ENCODE peak calls at places on chromosomes 7 and 10, in five cellular contexts. H is neuronal stem cell, K is GM23338, N is uterus, V is pancreas. C is an unnamed sample.

GRCh38 chr10:118291122-118291521 is 51.0 kb downstream of the FAM204A start:
- DNase-seq in H (no peak), K (no peak), N (no peak), V (no peak), C (no peak)

GRCh38 chr7:129482781-129483180 is 19.6 kb upstream of the SMKR1 start:
- DNase-seq in H (no peak), K (no peak), N (no peak), V (no peak), C (no peak)

GRCh38 chr10:84415539-84416244 is 87.3 kb downstream of the CCSER2 start:
- DNase-seq in H (no peak), K (no peak), N (no peak), V (peak; percentile 70), C (no peak)

GRCh38 chr10:12041766-12042408 is 722 bp downstream of the UPF2 start:
- DNase-seq in H (no peak), K (peak; percentile 39), N (no peak), V (peak; percentile 37), C (peak; percentile 28)

GRCh38 chr10:45454859-45455258 is 80.8 kb downstream of the ALOX5 start:
- DNase-seq in H (no peak), K (no peak), N (no peak), V (no peak), C (no peak)

GRCh38 chr10:22999942-23000341 is 72.1 kb downstream of the ARMC3 start:
- DNase-seq in H (no peak), K (peak; percentile 34), N (no peak), V (no peak), C (no peak)

GRCh38 chr10:101292194-101293006 is 61.6 kb upstream of the BTRC start:
- DNase-seq in H (no peak), K (peak; percentile 47), N (no peak), V (no peak), C (no peak)

GRCh38 chr10:80619036-80619435 is 81.3 kb downstream of the SH2D4B start:
- DNase-seq in H (no peak), K (no peak), N (no peak), V (no peak), C (no peak)

GRCh38 chr10:96387151-96387550 is 28.3 kb upstream of the OPALIN start:
- DNase-seq in H (no peak), K (no peak), N (no peak), V (no peak), C (no peak)

GRCh38 chr7:24908166-24908565 is 71.8 kb downstream of the OSBPL3 start:
- DNase-seq in H (no peak), K (no peak), N (no peak), V (no peak), C (no peak)
- H3K27ac ChIP-seq in H (no peak overlapping the region), K (no peak overlapping the region), N (no peak overlapping the region), V (no peak overlapping the region), C (peak overlapping the region; percentile 17)

DNA sequence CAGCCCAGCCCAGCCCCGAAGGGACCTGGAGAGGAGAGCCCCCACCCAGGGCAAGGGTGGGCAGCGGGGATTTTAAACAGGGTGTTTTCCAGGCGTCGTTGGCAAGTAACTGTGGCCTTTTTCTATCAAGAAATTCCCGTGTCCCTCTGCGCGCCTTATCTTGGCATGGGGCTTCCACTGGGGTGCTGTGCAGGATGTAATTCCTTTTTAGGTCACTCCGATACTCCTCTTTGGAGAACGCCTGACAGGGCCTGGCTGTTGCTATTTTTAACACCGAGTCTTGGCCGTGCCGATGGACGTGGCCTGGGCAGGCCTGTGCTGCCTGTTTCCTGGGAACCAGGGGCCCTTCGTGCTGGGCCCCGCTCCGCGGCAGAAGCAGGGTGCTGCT is 93.8 kb downstream of the INPP5A start:
- DNase-seq in H (no peak), K (no peak), N (peak; percentile 87), V (peak; percentile 49), C (no peak)
- H3K4me1 ChIP-seq in H (peaks cover 1% of the 10 kb centered on the region), K (no peaks in the 10 kb centered on the region), N (peaks cover 36% of the 10 kb centered on the region), V (peaks cover 29% of the 10 kb centered on the region), C (peaks cover 6% of the 10 kb centered on the region)

DNA sequence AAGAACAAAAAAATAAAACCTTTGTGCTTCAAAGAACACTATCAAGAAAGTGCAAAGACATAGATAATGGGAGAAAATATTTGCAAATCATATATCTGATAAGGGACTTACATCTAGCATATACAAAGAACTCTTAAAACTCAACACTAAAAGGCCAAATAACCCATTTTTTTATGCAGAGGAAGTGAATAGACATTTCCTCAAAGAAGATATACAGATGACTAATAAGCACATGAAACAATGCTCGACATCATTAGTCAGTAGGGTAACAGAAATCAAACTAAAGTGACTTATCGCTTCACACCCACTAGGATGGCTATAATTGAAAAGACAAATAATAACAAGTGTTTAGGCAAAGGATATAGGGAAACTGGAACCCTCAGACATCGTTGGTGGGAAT is 78.0 kb downstream of the MALSU1 start:
- DNase-seq in H (no peak), K (no peak), N (no peak), V (no peak), C (no peak)
- H3K36me3 ChIP-seq in H (peaks cover 88% of the 10 kb centered on the region), K (no peaks in the 10 kb centered on the region), N (no peaks in the 10 kb centered on the region), V (no peaks in the 10 kb centered on the region), C (peaks cover 14% of the 10 kb centered on the region)

GRCh38 chr10:132470306-132471124 is 67.1 kb upstream of the INPP5A start:
- DNase-seq in H (no peak), K (no peak), N (no peak), V (no peak), C (no peak)
- H3K27ac ChIP-seq in H (no peak overlapping the region), K (no peak overlapping the region), N (peak overlapping the region; percentile 90), V (no peak overlapping the region), C (no peak overlapping the region)

GRCh38 chr7:114977277-114977676 is 55.4 kb downstream of the MDFIC start:
- DNase-seq in H (no peak), K (peak; percentile 40), N (no peak), V (no peak), C (no peak)

GRCh38 chr7:114979803-114980507 is 58.1 kb downstream of the MDFIC start:
- DNase-seq in H (no peak), K (no peak), N (no peak), V (no peak), C (no peak)

GRCh38 chr7:114976666-114977065 is 54.8 kb downstream of the MDFIC start:
- DNase-seq in H (no peak), K (no peak), N (no peak), V (no peak), C (no peak)

GRCh38 chr7:114981323-114981722 is 59.4 kb downstream of the MDFIC start:
- DNase-seq in H (no peak), K (no peak), N (no peak), V (no peak), C (no peak)

GRCh38 chr7:114979388-114979787 is 57.5 kb downstream of the MDFIC start:
- DNase-seq in H (no peak), K (peak; percentile 14), N (peak; percentile 54), V (peak; percentile 61), C (no peak)
- H3K4me1 ChIP-seq in H (no peaks in the 10 kb centered on the region), K (peaks cover 15% of the 10 kb centered on the region), N (no peaks in the 10 kb centered on the region), V (no peaks in the 10 kb centered on the region), C (peaks cover 14% of the 10 kb centered on the region)

DNA sequence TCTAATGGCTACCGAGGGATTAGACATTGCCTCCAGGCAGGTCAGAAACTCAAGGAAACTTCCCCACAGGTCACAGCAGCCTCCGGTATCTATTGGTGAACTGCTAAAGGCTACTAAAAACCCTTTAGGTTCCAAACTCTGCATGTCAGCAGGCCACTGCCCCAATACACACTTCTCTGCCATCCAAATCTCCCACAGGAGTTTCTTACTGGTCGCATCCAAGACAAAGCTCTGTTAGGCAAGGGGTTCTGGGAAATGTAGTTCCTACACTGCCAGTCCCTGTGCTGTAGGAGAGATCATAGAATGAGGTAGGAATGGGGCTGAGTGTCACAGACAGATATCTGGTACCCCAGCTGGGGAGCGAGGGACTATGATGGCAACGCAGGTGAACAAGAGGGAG is 757.0 kb upstream of the C7orf33 start:
- DNase-seq in H (peak; percentile 4), K (peak; percentile 63), N (no peak), V (no peak), C (no peak)
- H3K36me3 ChIP-seq in H (no peaks in the 10 kb centered on the region), K (no peaks in the 10 kb centered on the region), N (no peaks in the 10 kb centered on the region), V (no peaks in the 10 kb centered on the region), C (no peaks in the 10 kb centered on the region)

GRCh38 chr10:102581401-102581800 is 62.9 kb upstream of the TRIM8 start:
- DNase-seq in H (no peak), K (no peak), N (no peak), V (no peak), C (no peak)

GRCh38 chr10:102582181-102582580 is 62.1 kb upstream of the TRIM8 start:
- DNase-seq in H (no peak), K (no peak), N (no peak), V (no peak), C (no peak)

GRCh38 chr10:102580230-102580629 is 64.0 kb upstream of the TRIM8 start:
- DNase-seq in H (no peak), K (no peak), N (no peak), V (no peak), C (peak; percentile 72)

GRCh38 chr10:102579206-102579790 is 65.0 kb upstream of the TRIM8 start:
- DNase-seq in H (no peak), K (no peak), N (no peak), V (no peak), C (no peak)

DNA sequence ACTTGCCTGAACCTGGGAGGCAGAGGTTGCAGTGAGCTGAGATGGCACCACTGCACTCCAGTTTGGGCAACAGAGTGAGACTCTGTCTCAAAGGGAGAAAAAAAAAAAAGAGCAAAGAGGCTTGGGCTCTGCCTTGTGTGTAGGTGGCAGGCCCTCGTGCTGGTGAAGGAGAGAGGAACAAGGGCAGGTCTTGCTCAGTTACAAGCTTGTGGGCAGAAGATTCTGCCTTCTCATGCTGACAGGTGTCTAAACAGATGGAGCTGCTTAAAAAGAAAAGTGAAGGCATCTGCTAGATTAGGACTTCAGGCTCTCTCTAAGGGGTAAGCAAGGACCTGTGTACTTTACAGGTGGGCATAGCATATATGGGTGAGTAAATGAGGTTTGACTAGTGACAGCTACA is 65.5 kb upstream of the TRIM8 start:
- DNase-seq in H (no peak), K (no peak), N (no peak), V (no peak), C (no peak)
- H3K27ac ChIP-seq in H (no peak overlapping the region), K (no peak overlapping the region), N (no peak overlapping the region), V (no peak overlapping the region), C (no peak overlapping the region)

DNA sequence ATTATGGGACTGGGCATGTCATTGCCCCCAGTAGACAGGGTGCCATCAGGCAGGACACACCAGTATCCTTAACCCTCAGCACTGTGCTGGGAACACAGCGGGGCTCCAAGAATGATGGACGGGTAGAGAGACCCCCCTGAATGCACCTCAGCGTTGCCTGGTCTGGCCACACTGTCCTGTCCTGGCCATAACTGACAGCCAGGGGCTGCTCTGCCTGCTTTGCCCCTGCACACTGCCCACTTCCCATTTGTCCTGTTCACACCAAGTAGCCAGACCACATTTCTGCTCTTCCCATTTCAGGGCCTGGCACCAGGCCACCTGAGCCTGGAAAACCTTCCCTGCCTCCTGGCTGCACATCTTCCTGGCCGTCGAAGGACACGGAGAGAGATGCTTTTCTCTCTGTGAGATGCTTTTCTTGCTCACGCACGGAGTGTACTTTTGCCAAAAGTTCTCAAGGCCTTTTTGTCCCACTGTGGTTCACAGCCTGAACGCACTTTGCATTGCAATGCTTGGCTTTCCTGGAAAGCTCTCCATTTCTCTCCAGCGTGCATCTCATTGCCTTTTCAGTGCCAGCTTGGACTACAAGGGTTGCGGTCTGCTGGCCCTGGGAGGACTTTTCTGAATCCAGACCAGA is 131.0 kb upstream of the EEPD1 start:
- DNase-seq in H (no peak), K (no peak), N (no peak), V (no peak), C (no peak)
- H3K4me1 ChIP-seq in H (no peaks in the 10 kb centered on the region), K (peaks cover 6% of the 10 kb centered on the region), N (no peaks in the 10 kb centered on the region), V (no peaks in the 10 kb centered on the region), C (no peaks in the 10 kb centered on the region)

C was measured in SJSA1.